ENCODE peak calls at places on chromosome 3, in five cellular contexts. One of them, this sample, is unnamed. For H3K4me1, the result is how much of the 10 kb centered on the place peaks cover.

GRCh38 chr3:104133630-104134029 is 1233.1 kb upstream of the ALCAM start:
- DNase-seq in spleen: no peak
- DNase-seq in fibroblast of lung: no peak
- DNase-seq in CD8-positive, alpha-beta T cell: no peak
- DNase-seq in Panc1: no peak
- DNase-seq in this sample: no peak

GRCh38 chr3:164851204-164851603 is 227.1 kb downstream of the SI start:
- DNase-seq in spleen: no peak
- DNase-seq in fibroblast of lung: no peak
- DNase-seq in CD8-positive, alpha-beta T cell: no peak
- DNase-seq in Panc1: no peak
- DNase-seq in this sample: no peak

GRCh38 chr3:179955798-179956197 is 80.9 kb downstream of the PEX5L start:
- DNase-seq in spleen: no peak
- DNase-seq in fibroblast of lung: no peak
- DNase-seq in CD8-positive, alpha-beta T cell: no peak
- DNase-seq in Panc1: no peak
- DNase-seq in this sample: no peak

GRCh38 chr3:190323241-190323617 is 983 bp upstream of the CLDN1 start:
- DNase-seq in spleen: no peak
- DNase-seq in fibroblast of lung: no peak
- DNase-seq in CD8-positive, alpha-beta T cell: no peak
- DNase-seq in Panc1: no peak
- DNase-seq in this sample: no peak

GRCh38 chr3:156859578-156859977 is 33.4 kb downstream of the LEKR1 start:
- DNase-seq in spleen: no peak
- DNase-seq in fibroblast of lung: no peak
- DNase-seq in CD8-positive, alpha-beta T cell: no peak
- DNase-seq in Panc1: no peak
- DNase-seq in this sample: no peak

GRCh38 chr3:156448300-156448699 is 106.6 kb downstream of the SSR3 start:
- DNase-seq in spleen: no peak
- DNase-seq in fibroblast of lung: peak
- DNase-seq in CD8-positive, alpha-beta T cell: no peak
- DNase-seq in Panc1: no peak
- DNase-seq in this sample: peak

GRCh38 chr3:39255503-39256325 is 24.1 kb downstream of the CX3CR1 start:
- DNase-seq in spleen: peak
- DNase-seq in fibroblast of lung: no peak
- DNase-seq in CD8-positive, alpha-beta T cell: no peak
- DNase-seq in Panc1: no peak
- DNase-seq in this sample: no peak

GRCh38 chr3:24365168-24365567 is 129.5 kb downstream of the THRB start:
- DNase-seq in spleen: no peak
- DNase-seq in fibroblast of lung: peak
- DNase-seq in CD8-positive, alpha-beta T cell: no peak
- DNase-seq in Panc1: peak
- DNase-seq in this sample: peak

GRCh38 chr3:46490338-46491084 is 7.3 kb upstream of the RTP3 start:
- DNase-seq in spleen: no peak
- DNase-seq in fibroblast of lung: peak
- DNase-seq in CD8-positive, alpha-beta T cell: no peak
- DNase-seq in Panc1: no peak
- DNase-seq in this sample: no peak

GRCh38 chr3:10242182-10243065 is 5.8 kb upstream of the TATDN2 start:
- DNase-seq in spleen: no peak
- DNase-seq in fibroblast of lung: no peak
- DNase-seq in CD8-positive, alpha-beta T cell: peak
- DNase-seq in Panc1: no peak
- DNase-seq in this sample: no peak

GRCh38 chr3:71129611-71130515 is 453.7 kb downstream of the FOXP1 start:
- DNase-seq in spleen: no peak
- DNase-seq in fibroblast of lung: peak
- DNase-seq in CD8-positive, alpha-beta T cell: no peak
- DNase-seq in Panc1: no peak
- DNase-seq in this sample: peak

GRCh38 chr3:112409061-112409460 is 76.1 kb downstream of the CD200 start:
- DNase-seq in spleen: no peak
- DNase-seq in fibroblast of lung: no peak
- DNase-seq in CD8-positive, alpha-beta T cell: no peak
- DNase-seq in Panc1: no peak
- DNase-seq in this sample: no peak

GRCh38 chr3:136042608-136043221 is 77.2 kb downstream of the PPP2R3A start:
- DNase-seq in spleen: no peak
- DNase-seq in fibroblast of lung: peak
- DNase-seq in CD8-positive, alpha-beta T cell: no peak
- DNase-seq in Panc1: peak
- DNase-seq in this sample: no peak

GRCh38 chr3:173932624-173933023 is 535.1 kb downstream of the NLGN1 start:
- DNase-seq in spleen: no peak
- DNase-seq in fibroblast of lung: peak
- DNase-seq in CD8-positive, alpha-beta T cell: no peak
- DNase-seq in Panc1: no peak
- DNase-seq in this sample: peak

GRCh38 chr3:48301814-48302194 is 31.7 kb downstream of the SPINK8 start:
- DNase-seq in spleen: no peak
- DNase-seq in fibroblast of lung: peak
- DNase-seq in CD8-positive, alpha-beta T cell: no peak
- DNase-seq in Panc1: no peak
- DNase-seq in this sample: peak

GRCh38 chr3:100087203-100087602 is 27.1 kb downstream of the FILIP1L start:
- DNase-seq in spleen: no peak
- DNase-seq in fibroblast of lung: no peak
- DNase-seq in CD8-positive, alpha-beta T cell: no peak
- DNase-seq in Panc1: no peak
- DNase-seq in this sample: peak

GRCh38 chr3:130687327-130687726 is 59.3 kb downstream of the PIK3R4 start:
- DNase-seq in spleen: no peak
- DNase-seq in fibroblast of lung: no peak
- DNase-seq in CD8-positive, alpha-beta T cell: no peak
- DNase-seq in Panc1: no peak
- DNase-seq in this sample: no peak

GRCh38 chr3:78430741-78431140 is 1337.1 kb downstream of the ROBO1 start:
- DNase-seq in spleen: no peak
- DNase-seq in fibroblast of lung: peak
- DNase-seq in CD8-positive, alpha-beta T cell: no peak
- DNase-seq in Panc1: no peak
- DNase-seq in this sample: no peak

GRCh38 chr3:42149537-42150426 is 58.6 kb downstream of the TRAK1 start:
- DNase-seq in spleen: no peak
- DNase-seq in fibroblast of lung: no peak
- DNase-seq in CD8-positive, alpha-beta T cell: no peak
- DNase-seq in Panc1: no peak
- DNase-seq in this sample: no peak

GRCh38 chr3:46881819-46882376 is 4.4 kb downstream of the PTH1R start:
- DNase-seq in spleen: no peak
- DNase-seq in fibroblast of lung: peak
- DNase-seq in CD8-positive, alpha-beta T cell: no peak
- DNase-seq in Panc1: no peak
- DNase-seq in this sample: no peak

GRCh38 chr3:116425126-116425525 is 20.2 kb downstream of the LSAMP start:
- DNase-seq in spleen: no peak
- DNase-seq in fibroblast of lung: no peak
- DNase-seq in CD8-positive, alpha-beta T cell: no peak
- DNase-seq in Panc1: no peak
- DNase-seq in this sample: no peak

GRCh38 chr3:195286115-195286872 is 15.3 kb upstream of the XXYLT1 start:
- DNase-seq in spleen: no peak
- DNase-seq in fibroblast of lung: peak
- DNase-seq in CD8-positive, alpha-beta T cell: no peak
- DNase-seq in Panc1: no peak
- DNase-seq in this sample: peak

GRCh38 chr3:43073836-43074220 is 32.1 kb downstream of the POMGNT2 start:
- DNase-seq in spleen: no peak
- DNase-seq in fibroblast of lung: no peak
- DNase-seq in CD8-positive, alpha-beta T cell: no peak
- DNase-seq in Panc1: no peak
- DNase-seq in this sample: no peak

GRCh38 chr3:180408654-180409053 is 193.3 kb upstream of the TTC14 start:
- DNase-seq in spleen: no peak
- DNase-seq in fibroblast of lung: no peak
- DNase-seq in CD8-positive, alpha-beta T cell: no peak
- DNase-seq in Panc1: peak
- DNase-seq in this sample: peak

GRCh38 chr3:187741403-187742350 is 3.6 kb downstream of the BCL6 start:
- DNase-seq in spleen: peak
- DNase-seq in fibroblast of lung: peak
- DNase-seq in CD8-positive, alpha-beta T cell: peak
- DNase-seq in Panc1: peak
- DNase-seq in this sample: peak

GRCh38 chr3:161403251-161403650 is 31.9 kb upstream of the SPTSSB start:
- DNase-seq in spleen: no peak
- DNase-seq in fibroblast of lung: no peak
- DNase-seq in CD8-positive, alpha-beta T cell: no peak
- DNase-seq in Panc1: no peak
- DNase-seq in this sample: no peak

GRCh38 chr3:19334120-19334519 is 185.8 kb downstream of the KCNH8 start:
- DNase-seq in spleen: no peak
- DNase-seq in fibroblast of lung: no peak
- DNase-seq in CD8-positive, alpha-beta T cell: no peak
- DNase-seq in Panc1: no peak
- DNase-seq in this sample: no peak

GRCh38 chr3:122974764-122975162 is 52.8 kb downstream of the SEMA5B start:
- DNase-seq in spleen: no peak
- DNase-seq in fibroblast of lung: peak
- DNase-seq in CD8-positive, alpha-beta T cell: no peak
- DNase-seq in Panc1: no peak
- DNase-seq in this sample: peak

GRCh38 chr3:159988617-159989251 is at the start of gene IL12A:
- DNase-seq in spleen: peak
- DNase-seq in fibroblast of lung: peak
- DNase-seq in CD8-positive, alpha-beta T cell: peak
- DNase-seq in Panc1: no peak
- DNase-seq in this sample: peak

GRCh38 chr3:25338158-25338725 is 89.8 kb upstream of the RARB start:
- DNase-seq in spleen: no peak
- DNase-seq in fibroblast of lung: no peak
- DNase-seq in CD8-positive, alpha-beta T cell: no peak
- DNase-seq in Panc1: no peak
- DNase-seq in this sample: no peak

GRCh38 chr3:46675843-46676567 is 17.5 kb downstream of the ALS2CL start:
- DNase-seq in spleen: peak
- DNase-seq in fibroblast of lung: peak
- DNase-seq in CD8-positive, alpha-beta T cell: no peak
- DNase-seq in Panc1: no peak
- DNase-seq in this sample: no peak

GRCh38 chr3:183427206-183428139 is 946 bp downstream of the MCF2L2 start:
- DNase-seq in spleen: no peak
- DNase-seq in fibroblast of lung: no peak
- DNase-seq in CD8-positive, alpha-beta T cell: no peak
- DNase-seq in Panc1: no peak
- DNase-seq in this sample: no peak

GRCh38 chr3:118991775-118992174 is 42.9 kb downstream of the IGSF11 start:
- DNase-seq in spleen: no peak
- DNase-seq in fibroblast of lung: no peak
- DNase-seq in CD8-positive, alpha-beta T cell: no peak
- DNase-seq in Panc1: no peak
- DNase-seq in this sample: no peak

GRCh38 chr3:49519266-49519665 is 35.0 kb upstream of the BSN start:
- DNase-seq in spleen: peak
- DNase-seq in fibroblast of lung: no peak
- DNase-seq in CD8-positive, alpha-beta T cell: no peak
- DNase-seq in Panc1: no peak
- DNase-seq in this sample: no peak

GRCh38 chr3:6785726-6786125 is 75.2 kb upstream of the GRM7 start:
- DNase-seq in spleen: no peak
- DNase-seq in fibroblast of lung: no peak
- DNase-seq in CD8-positive, alpha-beta T cell: no peak
- DNase-seq in Panc1: no peak
- DNase-seq in this sample: no peak

DNA sequence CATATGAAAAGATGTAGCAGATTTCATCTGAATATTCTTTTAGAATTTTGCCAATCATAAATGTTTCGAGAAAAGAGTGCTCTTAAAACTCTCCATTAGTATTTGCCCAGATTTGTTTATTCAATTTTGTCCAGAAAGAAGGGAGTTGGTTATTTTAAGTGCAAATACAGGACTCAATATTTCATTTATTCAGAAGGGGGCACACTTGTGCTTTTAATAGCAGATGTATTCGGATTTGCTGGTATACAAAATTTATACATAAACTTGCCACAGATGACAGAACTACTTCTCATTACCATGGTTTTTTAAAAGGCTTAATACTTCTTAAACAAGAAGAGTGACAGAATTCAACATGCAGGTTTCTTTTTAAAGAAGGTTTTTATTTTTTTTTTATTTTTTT is 69.8 kb upstream of the GRM7 start:
- DNase-seq in spleen: no peak
- DNase-seq in fibroblast of lung: no peak
- DNase-seq in CD8-positive, alpha-beta T cell: no peak
- DNase-seq in Panc1: no peak
- DNase-seq in this sample: no peak
- TF ChIP-seq CTCF in spleen: no peak
- TF ChIP-seq CTCF in fibroblast of lung: no peak
- TF ChIP-seq CTCF in CD8-positive, alpha-beta T cell: no peak
- TF ChIP-seq CTCF in Panc1: no peak
- TF ChIP-seq CTCF in this sample: peak

GRCh38 chr3:185931777-185932176 is 6.0 kb downstream of the TRA2B start:
- DNase-seq in spleen: no peak
- DNase-seq in fibroblast of lung: no peak
- DNase-seq in CD8-positive, alpha-beta T cell: no peak
- DNase-seq in Panc1: no peak
- DNase-seq in this sample: no peak
- H3K4me1 ChIP-seq in spleen: half or more
- H3K4me1 ChIP-seq in fibroblast of lung: under half
- H3K4me1 ChIP-seq in CD8-positive, alpha-beta T cell: half or more
- H3K4me1 ChIP-seq in Panc1: half or more
- H3K4me1 ChIP-seq in this sample: half or more

GRCh38 chr3:65952842-65953241 is 85.9 kb downstream of the MAGI1 start:
- DNase-seq in spleen: no peak
- DNase-seq in fibroblast of lung: no peak
- DNase-seq in CD8-positive, alpha-beta T cell: no peak
- DNase-seq in Panc1: no peak
- DNase-seq in this sample: no peak
- H3K27ac ChIP-seq in spleen: peak
- H3K27ac ChIP-seq in fibroblast of lung: no peak
- H3K27ac ChIP-seq in CD8-positive, alpha-beta T cell: no peak
- H3K27ac ChIP-seq in Panc1: no peak
- H3K27ac ChIP-seq in this sample: no peak

DNA sequence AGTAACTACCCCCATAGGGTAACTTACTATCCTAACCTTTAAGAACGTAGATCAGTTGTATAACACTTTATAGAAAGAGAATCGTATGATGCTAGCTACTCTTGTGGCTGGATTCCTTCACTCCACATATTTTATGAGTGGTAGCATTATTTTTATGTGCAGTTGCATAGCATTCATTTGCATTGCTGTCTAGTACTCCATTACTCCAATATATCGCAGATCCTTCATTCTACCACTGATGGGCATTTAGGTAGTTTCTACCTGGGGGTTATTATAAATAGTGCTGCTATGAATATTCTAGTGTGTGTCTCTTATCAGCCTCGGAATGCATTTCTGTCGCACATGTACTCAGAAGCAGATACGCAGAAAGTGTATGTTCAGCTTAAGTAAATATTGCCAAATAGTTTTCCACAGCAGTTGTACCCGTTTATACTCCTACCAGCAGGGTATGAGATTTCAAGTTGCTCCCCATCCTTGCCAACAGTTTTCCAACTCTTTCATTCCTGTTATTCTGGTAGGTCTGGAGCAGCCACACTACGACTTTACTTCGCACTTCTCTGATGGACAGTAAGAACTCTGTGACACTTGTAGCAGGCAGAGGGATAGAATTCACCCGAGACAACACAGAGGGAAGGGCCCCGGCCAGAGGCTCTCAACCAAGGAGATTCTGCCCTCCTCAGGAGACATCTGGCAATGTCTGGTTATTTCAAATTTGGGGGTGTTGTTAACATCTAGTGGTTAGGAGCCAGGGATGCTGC is 9.8 kb upstream of the VGLL4 start:
- DNase-seq in spleen: no peak
- DNase-seq in fibroblast of lung: no peak
- DNase-seq in CD8-positive, alpha-beta T cell: no peak
- DNase-seq in Panc1: no peak
- DNase-seq in this sample: no peak
- TF ChIP-seq CTCF in spleen: no peak
- TF ChIP-seq CTCF in fibroblast of lung: peak
- TF ChIP-seq CTCF in CD8-positive, alpha-beta T cell: no peak
- TF ChIP-seq CTCF in Panc1: peak
- TF ChIP-seq CTCF in this sample: peak

This sample was measured in foreskin keratinocyte.